ENCODE peak calls at places on chromosomes 1 and 21, in seven cellular contexts. One of them, this sample, is unnamed.

GRCh38 chr1:117061986-117062415 is 1.9 kb downstream of the TTF2 start:
- DNase-seq in psoas muscle: no peak
- DNase-seq in AG10803: peak
- DNase-seq in foreskin fibroblast: peak
- DNase-seq in BJ: no peak
- DNase-seq in A549: no peak
- DNase-seq in dorsolateral prefrontal cortex: no peak
- DNase-seq in this sample: peak

GRCh38 chr1:2318294-2319278 is 72.8 kb downstream of the MORN1 start:
- DNase-seq in foreskin fibroblast: no peak
- DNase-seq in A549: no peak
- DNase-seq in AG10803: no peak
- DNase-seq in dorsolateral prefrontal cortex: no peak
- DNase-seq in psoas muscle: no peak
- DNase-seq in BJ: no peak
- DNase-seq in this sample: no peak

GRCh38 chr1:48082271-48082925 is 85.2 kb upstream of the TRABD2B start:
- DNase-seq in A549: no peak
- DNase-seq in psoas muscle: no peak
- DNase-seq in AG10803: no peak
- DNase-seq in foreskin fibroblast: no peak
- DNase-seq in BJ: no peak
- DNase-seq in dorsolateral prefrontal cortex: no peak
- DNase-seq in this sample: no peak

GRCh38 chr1:41810446-41810845 is 108.3 kb downstream of the HIVEP3 start:
- DNase-seq in dorsolateral prefrontal cortex: no peak
- DNase-seq in foreskin fibroblast: peak
- DNase-seq in BJ: no peak
- DNase-seq in psoas muscle: no peak
- DNase-seq in A549: no peak
- DNase-seq in AG10803: peak
- DNase-seq in this sample: peak

GRCh38 chr1:22855668-22856606 is 116.7 kb downstream of the LACTBL1 start:
- DNase-seq in BJ: no peak
- DNase-seq in psoas muscle: no peak
- DNase-seq in foreskin fibroblast: no peak
- DNase-seq in A549: no peak
- DNase-seq in AG10803: no peak
- DNase-seq in dorsolateral prefrontal cortex: no peak
- DNase-seq in this sample: no peak

GRCh38 chr21:45067462-45068285 is 6.7 kb upstream of the ADARB1 start:
- DNase-seq in A549: no peak
- DNase-seq in dorsolateral prefrontal cortex: no peak
- DNase-seq in AG10803: no peak
- DNase-seq in foreskin fibroblast: no peak
- DNase-seq in BJ: no peak
- DNase-seq in psoas muscle: no peak
- DNase-seq in this sample: no peak

GRCh38 chr1:94898486-94899385 is 28.2 kb downstream of the CNN3 start:
- DNase-seq in dorsolateral prefrontal cortex: no peak
- DNase-seq in foreskin fibroblast: no peak
- DNase-seq in AG10803: peak
- DNase-seq in psoas muscle: no peak
- DNase-seq in BJ: no peak
- DNase-seq in A549: no peak
- DNase-seq in this sample: no peak

GRCh38 chr1:91173379-91173890 is 151.6 kb upstream of the ZNF644 start:
- DNase-seq in BJ: no peak
- DNase-seq in dorsolateral prefrontal cortex: no peak
- DNase-seq in psoas muscle: no peak
- DNase-seq in foreskin fibroblast: peak
- DNase-seq in AG10803: peak
- DNase-seq in A549: no peak
- DNase-seq in this sample: no peak

GRCh38 chr1:201610806-201611205 is 71.9 kb downstream of the NAV1 start:
- DNase-seq in psoas muscle: no peak
- DNase-seq in BJ: no peak
- DNase-seq in AG10803: no peak
- DNase-seq in A549: no peak
- DNase-seq in dorsolateral prefrontal cortex: no peak
- DNase-seq in foreskin fibroblast: no peak
- DNase-seq in this sample: no peak

GRCh38 chr1:214361636-214362035 is 80.7 kb downstream of the SMYD2 start:
- DNase-seq in foreskin fibroblast: no peak
- DNase-seq in AG10803: no peak
- DNase-seq in A549: no peak
- DNase-seq in BJ: no peak
- DNase-seq in psoas muscle: no peak
- DNase-seq in dorsolateral prefrontal cortex: no peak
- DNase-seq in this sample: no peak

GRCh38 chr1:86419277-86419903 is 4.6 kb upstream of the CLCA2 start:
- DNase-seq in psoas muscle: no peak
- DNase-seq in A549: no peak
- DNase-seq in foreskin fibroblast: no peak
- DNase-seq in dorsolateral prefrontal cortex: no peak
- DNase-seq in AG10803: peak
- DNase-seq in BJ: no peak
- DNase-seq in this sample: peak

GRCh38 chr1:215416497-215416896 is 150.6 kb upstream of the KCTD3 start:
- DNase-seq in psoas muscle: no peak
- DNase-seq in A549: no peak
- DNase-seq in dorsolateral prefrontal cortex: no peak
- DNase-seq in AG10803: no peak
- DNase-seq in BJ: no peak
- DNase-seq in foreskin fibroblast: no peak
- DNase-seq in this sample: no peak

GRCh38 chr1:109392037-109392787 is 5.5 kb downstream of the SORT1 start:
- DNase-seq in AG10803: no peak
- DNase-seq in BJ: no peak
- DNase-seq in A549: no peak
- DNase-seq in psoas muscle: peak
- DNase-seq in dorsolateral prefrontal cortex: peak
- DNase-seq in foreskin fibroblast: no peak
- DNase-seq in this sample: no peak

GRCh38 chr1:27122652-27123051 is 32.3 kb downstream of the SLC9A1 start:
- DNase-seq in foreskin fibroblast: peak
- DNase-seq in BJ: no peak
- DNase-seq in A549: peak
- DNase-seq in AG10803: peak
- DNase-seq in dorsolateral prefrontal cortex: peak
- DNase-seq in psoas muscle: peak
- DNase-seq in this sample: peak

GRCh38 chr1:162056043-162056442 is 13.4 kb upstream of the NOS1AP start:
- DNase-seq in psoas muscle: peak
- DNase-seq in BJ: no peak
- DNase-seq in foreskin fibroblast: peak
- DNase-seq in A549: peak
- DNase-seq in AG10803: peak
- DNase-seq in dorsolateral prefrontal cortex: peak
- DNase-seq in this sample: peak

GRCh38 chr1:170881268-170882265 is 53.8 kb upstream of the MROH9 start:
- DNase-seq in foreskin fibroblast: peak
- DNase-seq in dorsolateral prefrontal cortex: no peak
- DNase-seq in A549: no peak
- DNase-seq in psoas muscle: no peak
- DNase-seq in AG10803: peak
- DNase-seq in BJ: no peak
- DNase-seq in this sample: peak

GRCh38 chr1:205287076-205287475 is 34.5 kb downstream of the NUAK2 start:
- DNase-seq in AG10803: no peak
- DNase-seq in A549: no peak
- DNase-seq in foreskin fibroblast: no peak
- DNase-seq in psoas muscle: no peak
- DNase-seq in dorsolateral prefrontal cortex: no peak
- DNase-seq in BJ: no peak
- DNase-seq in this sample: peak

GRCh38 chr1:16275591-16275990 is 38.6 kb upstream of the CPLANE2 start:
- DNase-seq in AG10803: no peak
- DNase-seq in foreskin fibroblast: no peak
- DNase-seq in dorsolateral prefrontal cortex: no peak
- DNase-seq in psoas muscle: no peak
- DNase-seq in A549: no peak
- DNase-seq in BJ: no peak
- DNase-seq in this sample: no peak

GRCh38 chr1:28118640-28119307 is 30.4 kb upstream of the EYA3 start:
- DNase-seq in A549: no peak
- DNase-seq in AG10803: no peak
- DNase-seq in psoas muscle: no peak
- DNase-seq in dorsolateral prefrontal cortex: no peak
- DNase-seq in foreskin fibroblast: no peak
- DNase-seq in BJ: no peak
- DNase-seq in this sample: no peak

GRCh38 chr21:23853796-23854379 is 1753.4 kb downstream of the MRPL39 start:
- DNase-seq in foreskin fibroblast: no peak
- DNase-seq in dorsolateral prefrontal cortex: no peak
- DNase-seq in AG10803: no peak
- DNase-seq in A549: no peak
- DNase-seq in BJ: no peak
- DNase-seq in psoas muscle: no peak
- DNase-seq in this sample: peak

GRCh38 chr1:39540504-39541031 is 36.0 kb downstream of the PABPC4 start:
- DNase-seq in dorsolateral prefrontal cortex: peak
- DNase-seq in psoas muscle: peak
- DNase-seq in AG10803: peak
- DNase-seq in A549: no peak
- DNase-seq in foreskin fibroblast: peak
- DNase-seq in BJ: no peak
- DNase-seq in this sample: peak

GRCh38 chr1:163187849-163188248 is 14.9 kb downstream of the RGS5 start:
- DNase-seq in dorsolateral prefrontal cortex: no peak
- DNase-seq in BJ: no peak
- DNase-seq in foreskin fibroblast: no peak
- DNase-seq in psoas muscle: no peak
- DNase-seq in A549: no peak
- DNase-seq in AG10803: no peak
- DNase-seq in this sample: no peak

DNA sequence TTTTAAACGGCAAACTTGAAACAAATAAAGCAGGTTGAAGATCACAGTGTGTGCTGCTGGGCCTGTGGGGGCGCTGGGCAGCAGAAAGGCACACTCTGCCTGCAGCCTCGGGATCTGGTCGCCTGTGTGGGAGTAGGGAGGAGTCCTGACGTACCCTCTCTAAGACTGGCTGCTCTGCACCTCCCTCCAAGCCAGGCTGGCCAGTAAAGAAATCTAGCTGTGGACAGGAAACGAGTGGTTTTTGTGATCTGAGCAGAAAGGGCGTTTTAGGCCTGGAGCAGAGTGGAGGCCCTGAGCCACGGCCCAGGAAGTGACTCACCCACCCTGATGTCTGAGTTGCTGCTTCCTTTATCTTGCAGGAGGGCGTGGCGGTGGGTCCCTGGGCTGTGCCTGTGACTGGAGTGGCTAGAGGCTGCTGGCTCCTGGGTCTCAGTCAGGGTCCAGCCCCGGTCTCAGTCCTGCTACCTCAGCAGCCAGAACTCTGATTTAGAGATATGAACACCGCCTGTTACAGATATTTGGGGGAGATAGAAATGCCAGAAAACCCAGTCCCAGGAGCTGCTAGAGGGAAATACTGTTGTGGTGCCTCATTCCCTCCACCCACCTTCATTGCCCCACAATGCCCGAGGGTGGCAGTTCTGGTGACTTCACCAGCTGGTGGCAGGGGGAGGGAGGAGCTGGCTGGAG is 11.3 kb upstream of the S100A11 start:
- DNase-seq in foreskin fibroblast: peak
- DNase-seq in BJ: peak
- DNase-seq in AG10803: peak
- DNase-seq in dorsolateral prefrontal cortex: peak
- DNase-seq in A549: peak
- DNase-seq in psoas muscle: peak
- DNase-seq in this sample: peak
- H3K4me3 ChIP-seq in foreskin fibroblast: peak
- H3K4me3 ChIP-seq in BJ: peak
- H3K4me3 ChIP-seq in AG10803: peak
- H3K4me3 ChIP-seq in dorsolateral prefrontal cortex: no peak
- H3K4me3 ChIP-seq in A549: peak
- H3K4me3 ChIP-seq in psoas muscle: peak
- H3K4me3 ChIP-seq in this sample: peak

GRCh38 chr1:225470210-225470609 is 42.4 kb upstream of the LBR start:
- DNase-seq in psoas muscle: no peak
- DNase-seq in BJ: no peak
- DNase-seq in dorsolateral prefrontal cortex: no peak
- DNase-seq in A549: no peak
- DNase-seq in foreskin fibroblast: no peak
- DNase-seq in AG10803: no peak
- DNase-seq in this sample: no peak
- TF ChIP-seq CTCF in psoas muscle: no peak
- TF ChIP-seq CTCF in BJ: no peak
- TF ChIP-seq CTCF in dorsolateral prefrontal cortex: no peak
- TF ChIP-seq CTCF in A549: no peak
- TF ChIP-seq CTCF in foreskin fibroblast: no peak
- TF ChIP-seq CTCF in AG10803: no peak
- TF ChIP-seq CTCF in this sample: no peak

DNA sequence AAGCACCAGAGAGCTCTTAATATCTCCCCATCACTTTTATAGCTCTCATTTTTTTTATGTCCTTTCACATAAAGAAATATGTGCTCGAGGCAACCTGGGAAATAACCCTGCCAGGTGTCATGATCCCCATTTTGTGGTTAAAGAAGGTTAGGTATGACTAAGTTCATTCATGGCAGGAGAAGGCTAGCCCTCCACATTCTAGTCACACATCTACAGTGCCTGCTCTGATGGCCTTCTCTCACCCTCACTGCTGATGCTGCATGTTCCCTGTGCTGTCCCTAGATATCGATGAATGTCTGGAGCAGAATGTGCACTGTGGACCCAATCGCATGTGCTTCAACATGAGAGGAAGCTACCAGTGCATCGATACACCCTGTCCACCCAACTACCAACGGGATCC is 187.5 kb downstream of the TPR start:
- DNase-seq in BJ: no peak
- DNase-seq in AG10803: no peak
- DNase-seq in psoas muscle: no peak
- DNase-seq in A549: no peak
- DNase-seq in dorsolateral prefrontal cortex: no peak
- DNase-seq in foreskin fibroblast: no peak
- DNase-seq in this sample: peak
- H3K4me3 ChIP-seq in BJ: no peak
- H3K4me3 ChIP-seq in AG10803: no peak
- H3K4me3 ChIP-seq in psoas muscle: no peak
- H3K4me3 ChIP-seq in A549: no peak
- H3K4me3 ChIP-seq in dorsolateral prefrontal cortex: no peak
- H3K4me3 ChIP-seq in foreskin fibroblast: no peak
- H3K4me3 ChIP-seq in this sample: no peak

DNA sequence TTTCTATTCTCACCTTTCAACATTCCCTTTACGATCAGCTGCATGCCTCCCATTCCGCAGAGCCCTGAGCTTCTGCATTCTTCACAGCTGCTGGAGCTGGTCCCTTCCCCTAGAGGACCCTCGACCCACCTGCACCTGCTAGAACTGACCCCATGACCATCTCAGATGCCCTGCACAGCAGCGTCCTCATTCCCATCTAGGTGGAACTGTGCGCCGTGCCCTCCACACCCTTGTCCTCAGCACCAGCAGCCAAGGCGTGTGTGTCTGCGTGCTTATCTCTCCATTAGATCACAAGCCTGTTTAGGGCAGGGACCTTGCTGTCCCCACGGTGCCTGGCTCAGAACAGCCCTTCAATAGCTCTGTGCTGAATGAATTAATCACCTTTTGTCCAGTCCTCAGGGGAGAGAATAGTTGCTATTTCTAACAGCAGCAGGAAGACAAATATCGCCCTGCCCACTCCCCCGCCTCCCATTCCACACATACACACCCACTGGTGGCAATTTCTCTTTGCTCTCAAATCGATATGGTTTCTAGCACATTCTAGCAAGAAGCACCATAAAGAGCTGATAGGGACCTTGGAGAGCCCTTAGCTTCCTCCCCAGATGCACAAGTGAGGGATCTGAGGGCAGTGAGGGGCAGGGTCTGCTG is 61.7 kb downstream of the KCNN3 start:
- DNase-seq in BJ: no peak
- DNase-seq in psoas muscle: no peak
- DNase-seq in dorsolateral prefrontal cortex: no peak
- DNase-seq in A549: no peak
- DNase-seq in foreskin fibroblast: no peak
- DNase-seq in AG10803: no peak
- DNase-seq in this sample: no peak
- TF ChIP-seq CTCF in BJ: no peak
- TF ChIP-seq CTCF in psoas muscle: no peak
- TF ChIP-seq CTCF in dorsolateral prefrontal cortex: no peak
- TF ChIP-seq CTCF in A549: no peak
- TF ChIP-seq CTCF in foreskin fibroblast: no peak
- TF ChIP-seq CTCF in AG10803: no peak
- TF ChIP-seq CTCF in this sample: no peak